ENCODE peak calls at places on chromosomes 13 and 19, in four cellular contexts. One of them, this sample, is unnamed.

GRCh38 chr13:103009061-103009840 is 57.0 kb downstream of the SLC10A2 start:
- DNase-seq in HTR-8/SVneo: no peak
- DNase-seq in iPS DF 19.7: no peak
- DNase-seq in fibroblast of the aortic adventitia: no peak
- DNase-seq in this sample: no peak

GRCh38 chr19:48988860-48989259 is 4.2 kb downstream of the GYS1 start:
- DNase-seq in iPS DF 19.7: no peak
- DNase-seq in HTR-8/SVneo: no peak
- DNase-seq in fibroblast of the aortic adventitia: no peak
- DNase-seq in this sample: no peak

GRCh38 chr13:73849292-73849691 is 284.9 kb downstream of the KLF12 start:
- DNase-seq in iPS DF 19.7: peak
- DNase-seq in HTR-8/SVneo: peak
- DNase-seq in fibroblast of the aortic adventitia: peak
- DNase-seq in this sample: no peak

GRCh38 chr19:4059931-4060620 is 6.6 kb downstream of the ZBTB7A start:
- DNase-seq in HTR-8/SVneo: peak
- DNase-seq in fibroblast of the aortic adventitia: peak
- DNase-seq in iPS DF 19.7: no peak
- DNase-seq in this sample: no peak

GRCh38 chr19:32866564-32867265 is 2.9 kb downstream of the SLC7A9 start:
- DNase-seq in iPS DF 19.7: no peak
- DNase-seq in fibroblast of the aortic adventitia: no peak
- DNase-seq in HTR-8/SVneo: no peak
- DNase-seq in this sample: no peak

GRCh38 chr13:104024416-104025170 is 958.4 kb upstream of the SLC10A2 start:
- DNase-seq in HTR-8/SVneo: no peak
- DNase-seq in iPS DF 19.7: no peak
- DNase-seq in fibroblast of the aortic adventitia: peak
- DNase-seq in this sample: no peak

GRCh38 chr19:34365463-34366401 is 736 bp downstream of the GPI start:
- DNase-seq in fibroblast of the aortic adventitia: peak
- DNase-seq in iPS DF 19.7: no peak
- DNase-seq in HTR-8/SVneo: no peak
- DNase-seq in this sample: no peak

GRCh38 chr19:35171730-35172129 is 17.2 kb downstream of the FXYD5 start:
- DNase-seq in HTR-8/SVneo: no peak
- DNase-seq in fibroblast of the aortic adventitia: no peak
- DNase-seq in iPS DF 19.7: no peak
- DNase-seq in this sample: no peak

GRCh38 chr13:50323440-50324070 is 308.3 kb downstream of the KCNRG start:
- DNase-seq in fibroblast of the aortic adventitia: peak
- DNase-seq in iPS DF 19.7: no peak
- DNase-seq in HTR-8/SVneo: peak
- DNase-seq in this sample: no peak

GRCh38 chr19:44694184-44694579 is 4.8 kb upstream of the CEACAM16 start:
- DNase-seq in iPS DF 19.7: no peak
- DNase-seq in fibroblast of the aortic adventitia: no peak
- DNase-seq in HTR-8/SVneo: no peak
- DNase-seq in this sample: no peak

GRCh38 chr19:45200614-45201013 is 22.0 kb downstream of the BLOC1S3 start:
- DNase-seq in fibroblast of the aortic adventitia: peak
- DNase-seq in iPS DF 19.7: no peak
- DNase-seq in HTR-8/SVneo: no peak
- DNase-seq in this sample: no peak

GRCh38 chr13:33262997-33263396 is 22.6 kb downstream of the STARD13 start:
- DNase-seq in fibroblast of the aortic adventitia: no peak
- DNase-seq in HTR-8/SVneo: no peak
- DNase-seq in iPS DF 19.7: no peak
- DNase-seq in this sample: no peak

GRCh38 chr13:104086759-104087158 is 1020.5 kb upstream of the SLC10A2 start:
- DNase-seq in fibroblast of the aortic adventitia: peak
- DNase-seq in iPS DF 19.7: no peak
- DNase-seq in HTR-8/SVneo: no peak
- DNase-seq in this sample: no peak

GRCh38 chr13:106736941-106737340 is 169.0 kb upstream of the ARGLU1 start:
- DNase-seq in HTR-8/SVneo: no peak
- DNase-seq in fibroblast of the aortic adventitia: no peak
- DNase-seq in iPS DF 19.7: no peak
- DNase-seq in this sample: no peak

GRCh38 chr13:45341799-45342584 is 1.0 kb upstream of the TPT1 start:
- DNase-seq in iPS DF 19.7: no peak
- DNase-seq in HTR-8/SVneo: no peak
- DNase-seq in fibroblast of the aortic adventitia: peak
- DNase-seq in this sample: no peak

GRCh38 chr19:43594710-43595604 is 977 bp downstream of the IRGQ start:
- DNase-seq in fibroblast of the aortic adventitia: peak
- DNase-seq in iPS DF 19.7: peak
- DNase-seq in HTR-8/SVneo: peak
- DNase-seq in this sample: peak

GRCh38 chr13:48233886-48234488 is 981 bp downstream of the ITM2B start:
- DNase-seq in iPS DF 19.7: no peak
- DNase-seq in HTR-8/SVneo: no peak
- DNase-seq in fibroblast of the aortic adventitia: peak
- DNase-seq in this sample: no peak